ENCODE peak calls at places on chromosomes 6 and 20, in five cellular contexts. X, H, T, W and K are unnamed samples.

GRCh38 chr6:137571854-137572253 is 77.7 kb upstream of the OLIG3 start:
- DNase-seq in X (peak), H (peak), T (peak), W (peak), K (no peak)

GRCh38 chr20:58555078-58555765 is 40.0 kb upstream of the APCDD1L start:
- DNase-seq in X (peak), H (no peak), T (no peak), W (no peak), K (no peak)

GRCh38 chr6:11769816-11770545 is 8.6 kb downstream of the ADTRP start:
- DNase-seq in X (no peak), H (no peak), T (no peak), W (no peak), K (no peak)

GRCh38 chr6:68559716-68560115 is 75.4 kb upstream of the ADGRB3 start:
- DNase-seq in X (peak), H (no peak), T (no peak), W (peak), K (no peak)

GRCh38 chr6:143059616-143060353 is 904 bp upstream of the AIG1 start:
- DNase-seq in X (peak), H (no peak), T (peak), W (no peak), K (no peak)

GRCh38 chr20:9458075-9458818 is 56.1 kb upstream of the LAMP5 start:
- DNase-seq in X (peak), H (no peak), T (no peak), W (no peak), K (peak)

GRCh38 chr6:10759312-10759839 is 11.8 kb downstream of the TMEM14B start:
- DNase-seq in X (peak), H (no peak), T (peak), W (no peak), K (no peak)

GRCh38 chr6:154653853-154654252 is 79.4 kb upstream of the SCAF8 start:
- DNase-seq in X (no peak), H (no peak), T (no peak), W (no peak), K (no peak)

GRCh38 chr6:36249010-36249409 is 20.9 kb upstream of the PNPLA1 start:
- DNase-seq in X (peak), H (no peak), T (no peak), W (no peak), K (no peak)

GRCh38 chr20:53890434-53891305 is 179.7 kb downstream of the BCAS1 start:
- DNase-seq in X (no peak), H (no peak), T (no peak), W (no peak), K (no peak)

GRCh38 chr20:8331740-8332412 is 199.8 kb downstream of the PLCB1 start:
- DNase-seq in X (peak), H (no peak), T (no peak), W (no peak), K (no peak)

GRCh38 chr6:33317418-33317667 is 201 bp downstream of the ZBTB22 start:
- DNase-seq in X (no peak), H (no peak), T (no peak), W (peak), K (no peak)

GRCh38 chr20:19849341-19850189 is 91.5 kb downstream of the RIN2 start:
- DNase-seq in X (no peak), H (no peak), T (no peak), W (no peak), K (no peak)

GRCh38 chr6:163148781-163149534 is 265.6 kb upstream of the QKI start:
- DNase-seq in X (no peak), H (no peak), T (no peak), W (no peak), K (no peak)

GRCh38 chr20:42018979-42019378 is 400.8 kb upstream of the CHD6 start:
- DNase-seq in X (peak), H (no peak), T (no peak), W (no peak), K (no peak)

GRCh38 chr20:23135449-23136447 is 49.6 kb upstream of the CD93 start:
- DNase-seq in X (no peak), H (no peak), T (no peak), W (no peak), K (no peak)

GRCh38 chr20:57405236-57406016 is 14.2 kb downstream of the RBM38 start:
- DNase-seq in X (no peak), H (no peak), T (no peak), W (no peak), K (no peak)

GRCh38 chr6:64782877-64783276 is 924.1 kb downstream of the EYS start:
- DNase-seq in X (no peak), H (no peak), T (no peak), W (no peak), K (no peak)

GRCh38 chr6:3261921-3262320 is 3.2 kb downstream of the PSMG4 start:
- DNase-seq in X (no peak), H (no peak), T (no peak), W (no peak), K (no peak)

GRCh38 chr20:2973574-2973973 is 69.8 kb upstream of the GNRH2 start:
- DNase-seq in X (no peak), H (no peak), T (no peak), W (no peak), K (no peak)

GRCh38 chr20:11302436-11302835 is 615.3 kb upstream of the BTBD3 start:
- DNase-seq in X (no peak), H (no peak), T (no peak), W (no peak), K (no peak)

GRCh38 chr6:158042245-158042798 is 60.7 kb downstream of the SYNJ2 start:
- DNase-seq in X (no peak), H (no peak), T (no peak), W (no peak), K (no peak)

GRCh38 chr20:37270586-37271420 is 9.2 kb upstream of the GHRH start:
- DNase-seq in X (no peak), H (peak), T (peak), W (no peak), K (peak)